ENCODE peak calls at places on chromosomes 16 and 17, in seven cellular contexts. One of them, this sample, is unnamed.

GRCh38 chr16:85556456-85557082 is 56.6 kb upstream of the GSE1 start:
- DNase-seq in stimulated activated CD8-positive, alpha-beta memory T cell treated with anti-CD3 and anti-CD28 coated beads, Interleukin-7, amount 100 ng/mL, for 4 hours: peak; percentile 59
- DNase-seq in AG09309: no peak
- DNase-seq in H54: peak; percentile 59
- DNase-seq in GM19239: peak; percentile 82
- DNase-seq in nucleus accumbens: no peak
- DNase-seq in globus pallidus: no peak
- DNase-seq in this sample: no peak

GRCh38 chr16:89721644-89722391 is 481 bp downstream of the ZNF276 start:
- DNase-seq in AG09309: no peak
- DNase-seq in GM19239: peak; percentile 56
- DNase-seq in nucleus accumbens: no peak
- DNase-seq in H54: no peak
- DNase-seq in globus pallidus: no peak
- DNase-seq in stimulated activated CD8-positive, alpha-beta memory T cell treated with anti-CD3 and anti-CD28 coated beads, Interleukin-7, amount 100 ng/mL, for 4 hours: peak; percentile 89
- DNase-seq in this sample: peak; percentile 38

GRCh38 chr16:88737298-88738166 is 31.2 kb downstream of the CTU2 start:
- DNase-seq in stimulated activated CD8-positive, alpha-beta memory T cell treated with anti-CD3 and anti-CD28 coated beads, Interleukin-7, amount 100 ng/mL, for 4 hours: peak; percentile 71
- DNase-seq in nucleus accumbens: no peak
- DNase-seq in AG09309: no peak
- DNase-seq in H54: peak; percentile 59
- DNase-seq in GM19239: peak; percentile 95
- DNase-seq in globus pallidus: no peak
- DNase-seq in this sample: peak; percentile 77

GRCh38 chr17:3827124-3827773 is 18.8 kb downstream of the NCBP3 start:
- DNase-seq in GM19239: no peak
- DNase-seq in globus pallidus: peak; percentile 81
- DNase-seq in H54: no peak
- DNase-seq in nucleus accumbens: no peak
- DNase-seq in stimulated activated CD8-positive, alpha-beta memory T cell treated with anti-CD3 and anti-CD28 coated beads, Interleukin-7, amount 100 ng/mL, for 4 hours: peak; percentile 36
- DNase-seq in AG09309: peak; percentile 41
- DNase-seq in this sample: peak; percentile 84

GRCh38 chr17:81309140-81309858 is 14.2 kb upstream of the SLC38A10 start:
- DNase-seq in AG09309: no peak
- DNase-seq in GM19239: peak; percentile 71
- DNase-seq in H54: peak; percentile 92
- DNase-seq in nucleus accumbens: no peak
- DNase-seq in stimulated activated CD8-positive, alpha-beta memory T cell treated with anti-CD3 and anti-CD28 coated beads, Interleukin-7, amount 100 ng/mL, for 4 hours: peak; percentile 17
- DNase-seq in globus pallidus: peak; percentile 66
- DNase-seq in this sample: peak; percentile 62

GRCh38 chr17:56319531-56319930 is 166.3 kb downstream of the ANKFN1 start:
- DNase-seq in stimulated activated CD8-positive, alpha-beta memory T cell treated with anti-CD3 and anti-CD28 coated beads, Interleukin-7, amount 100 ng/mL, for 4 hours: no peak
- DNase-seq in globus pallidus: peak; percentile 7
- DNase-seq in H54: peak; percentile 18
- DNase-seq in GM19239: peak; percentile 12
- DNase-seq in nucleus accumbens: no peak
- DNase-seq in AG09309: peak; percentile 28
- DNase-seq in this sample: peak; percentile 33

GRCh38 chr16:11105038-11105903 is 150.7 kb downstream of the SOCS1 start:
- DNase-seq in nucleus accumbens: no peak
- DNase-seq in GM19239: peak; percentile 54
- DNase-seq in AG09309: peak; percentile 86
- DNase-seq in globus pallidus: peak; percentile 6
- DNase-seq in H54: no peak
- DNase-seq in stimulated activated CD8-positive, alpha-beta memory T cell treated with anti-CD3 and anti-CD28 coated beads, Interleukin-7, amount 100 ng/mL, for 4 hours: peak; percentile 19
- DNase-seq in this sample: peak; percentile 30

GRCh38 chr16:2142942-2143868 is 5.2 kb upstream of the RAB26 start:
- DNase-seq in AG09309: no peak
- DNase-seq in nucleus accumbens: peak; percentile 73
- DNase-seq in H54: no peak
- DNase-seq in GM19239: no peak
- DNase-seq in globus pallidus: no peak
- DNase-seq in stimulated activated CD8-positive, alpha-beta memory T cell treated with anti-CD3 and anti-CD28 coated beads, Interleukin-7, amount 100 ng/mL, for 4 hours: no peak
- DNase-seq in this sample: peak; percentile 65

GRCh38 chr16:13429411-13429810 is 490.5 kb upstream of the ERCC4 start:
- DNase-seq in nucleus accumbens: no peak
- DNase-seq in stimulated activated CD8-positive, alpha-beta memory T cell treated with anti-CD3 and anti-CD28 coated beads, Interleukin-7, amount 100 ng/mL, for 4 hours: no peak
- DNase-seq in AG09309: no peak
- DNase-seq in globus pallidus: no peak
- DNase-seq in GM19239: no peak
- DNase-seq in H54: no peak
- DNase-seq in this sample: no peak

GRCh38 chr17:9132944-9133610 is 111.8 kb downstream of the NTN1 start:
- DNase-seq in globus pallidus: no peak
- DNase-seq in nucleus accumbens: no peak
- DNase-seq in H54: no peak
- DNase-seq in stimulated activated CD8-positive, alpha-beta memory T cell treated with anti-CD3 and anti-CD28 coated beads, Interleukin-7, amount 100 ng/mL, for 4 hours: no peak
- DNase-seq in AG09309: no peak
- DNase-seq in GM19239: no peak
- DNase-seq in this sample: no peak

GRCh38 chr16:79484237-79484636 is 116.3 kb downstream of the MAF start:
- DNase-seq in stimulated activated CD8-positive, alpha-beta memory T cell treated with anti-CD3 and anti-CD28 coated beads, Interleukin-7, amount 100 ng/mL, for 4 hours: no peak
- DNase-seq in nucleus accumbens: no peak
- DNase-seq in AG09309: no peak
- DNase-seq in H54: no peak
- DNase-seq in GM19239: no peak
- DNase-seq in globus pallidus: no peak
- DNase-seq in this sample: no peak

GRCh38 chr17:73592531-73592961 is 51.7 kb downstream of the SDK2 start:
- DNase-seq in stimulated activated CD8-positive, alpha-beta memory T cell treated with anti-CD3 and anti-CD28 coated beads, Interleukin-7, amount 100 ng/mL, for 4 hours: no peak
- DNase-seq in H54: no peak
- DNase-seq in globus pallidus: no peak
- DNase-seq in AG09309: no peak
- DNase-seq in GM19239: no peak
- DNase-seq in nucleus accumbens: no peak
- DNase-seq in this sample: no peak

GRCh38 chr16:77336637-77337036 is 98.2 kb downstream of the ADAMTS18 start:
- DNase-seq in GM19239: no peak
- DNase-seq in H54: no peak
- DNase-seq in AG09309: no peak
- DNase-seq in globus pallidus: no peak
- DNase-seq in nucleus accumbens: no peak
- DNase-seq in stimulated activated CD8-positive, alpha-beta memory T cell treated with anti-CD3 and anti-CD28 coated beads, Interleukin-7, amount 100 ng/mL, for 4 hours: no peak
- DNase-seq in this sample: no peak

GRCh38 chr17:75110307-75110937 is 653 bp downstream of the ARMC7 start:
- DNase-seq in nucleus accumbens: no peak
- DNase-seq in H54: no peak
- DNase-seq in AG09309: no peak
- DNase-seq in stimulated activated CD8-positive, alpha-beta memory T cell treated with anti-CD3 and anti-CD28 coated beads, Interleukin-7, amount 100 ng/mL, for 4 hours: no peak
- DNase-seq in GM19239: no peak
- DNase-seq in globus pallidus: no peak
- DNase-seq in this sample: no peak

GRCh38 chr16:23282508-23282907 is 19.6 kb upstream of the SCNN1B start:
- DNase-seq in nucleus accumbens: no peak
- DNase-seq in AG09309: no peak
- DNase-seq in stimulated activated CD8-positive, alpha-beta memory T cell treated with anti-CD3 and anti-CD28 coated beads, Interleukin-7, amount 100 ng/mL, for 4 hours: no peak
- DNase-seq in globus pallidus: no peak
- DNase-seq in H54: no peak
- DNase-seq in GM19239: no peak
- DNase-seq in this sample: no peak

GRCh38 chr17:47324224-47325020 is 667 bp downstream of the EFCAB13 start:
- DNase-seq in AG09309: no peak
- DNase-seq in GM19239: no peak
- DNase-seq in globus pallidus: peak; percentile 23
- DNase-seq in stimulated activated CD8-positive, alpha-beta memory T cell treated with anti-CD3 and anti-CD28 coated beads, Interleukin-7, amount 100 ng/mL, for 4 hours: peak; percentile 7
- DNase-seq in nucleus accumbens: no peak
- DNase-seq in H54: no peak
- DNase-seq in this sample: peak; percentile 34

GRCh38 chr16:88448461-88449266 is 4.4 kb upstream of the ZFPM1 start:
- DNase-seq in stimulated activated CD8-positive, alpha-beta memory T cell treated with anti-CD3 and anti-CD28 coated beads, Interleukin-7, amount 100 ng/mL, for 4 hours: no peak
- DNase-seq in globus pallidus: no peak
- DNase-seq in GM19239: no peak
- DNase-seq in nucleus accumbens: no peak
- DNase-seq in H54: no peak
- DNase-seq in AG09309: no peak
- DNase-seq in this sample: no peak

GRCh38 chr16:2768403-2769089 is 8.5 kb downstream of the ELOB start:
- DNase-seq in GM19239: no peak
- DNase-seq in nucleus accumbens: no peak
- DNase-seq in stimulated activated CD8-positive, alpha-beta memory T cell treated with anti-CD3 and anti-CD28 coated beads, Interleukin-7, amount 100 ng/mL, for 4 hours: no peak
- DNase-seq in globus pallidus: no peak
- DNase-seq in AG09309: no peak
- DNase-seq in H54: no peak
- DNase-seq in this sample: no peak

GRCh38 chr17:3963214-3964201 is 729 bp downstream of the ATP2A3 start:
- DNase-seq in AG09309: no peak
- DNase-seq in nucleus accumbens: no peak
- DNase-seq in H54: no peak
- DNase-seq in GM19239: peak; percentile 64
- DNase-seq in stimulated activated CD8-positive, alpha-beta memory T cell treated with anti-CD3 and anti-CD28 coated beads, Interleukin-7, amount 100 ng/mL, for 4 hours: peak; percentile 57
- DNase-seq in globus pallidus: no peak
- DNase-seq in this sample: no peak

GRCh38 chr16:89658221-89658879 is 714 bp downstream of the SPATA33 start:
- DNase-seq in H54: no peak
- DNase-seq in globus pallidus: no peak
- DNase-seq in nucleus accumbens: no peak
- DNase-seq in stimulated activated CD8-positive, alpha-beta memory T cell treated with anti-CD3 and anti-CD28 coated beads, Interleukin-7, amount 100 ng/mL, for 4 hours: no peak
- DNase-seq in GM19239: no peak
- DNase-seq in AG09309: no peak
- DNase-seq in this sample: no peak

GRCh38 chr16:26301516-26301915 is 609.8 kb downstream of the HS3ST4 start:
- DNase-seq in stimulated activated CD8-positive, alpha-beta memory T cell treated with anti-CD3 and anti-CD28 coated beads, Interleukin-7, amount 100 ng/mL, for 4 hours: no peak
- DNase-seq in nucleus accumbens: no peak
- DNase-seq in AG09309: no peak
- DNase-seq in globus pallidus: no peak
- DNase-seq in GM19239: no peak
- DNase-seq in H54: no peak
- DNase-seq in this sample: no peak

GRCh38 chr17:4518901-4519300 is 20.2 kb downstream of the SPNS2 start:
- DNase-seq in nucleus accumbens: no peak
- DNase-seq in GM19239: no peak
- DNase-seq in H54: no peak
- DNase-seq in globus pallidus: no peak
- DNase-seq in stimulated activated CD8-positive, alpha-beta memory T cell treated with anti-CD3 and anti-CD28 coated beads, Interleukin-7, amount 100 ng/mL, for 4 hours: no peak
- DNase-seq in AG09309: no peak
- DNase-seq in this sample: no peak

GRCh38 chr16:2857451-2858244 is at the start of gene PRSS22:
- DNase-seq in stimulated activated CD8-positive, alpha-beta memory T cell treated with anti-CD3 and anti-CD28 coated beads, Interleukin-7, amount 100 ng/mL, for 4 hours: no peak
- DNase-seq in GM19239: no peak
- DNase-seq in nucleus accumbens: no peak
- DNase-seq in H54: no peak
- DNase-seq in globus pallidus: no peak
- DNase-seq in AG09309: no peak
- DNase-seq in this sample: no peak

GRCh38 chr16:82761858-82762257 is 135.1 kb downstream of the CDH13 start:
- DNase-seq in nucleus accumbens: no peak
- DNase-seq in stimulated activated CD8-positive, alpha-beta memory T cell treated with anti-CD3 and anti-CD28 coated beads, Interleukin-7, amount 100 ng/mL, for 4 hours: no peak
- DNase-seq in globus pallidus: no peak
- DNase-seq in GM19239: no peak
- DNase-seq in AG09309: no peak
- DNase-seq in H54: no peak
- DNase-seq in this sample: peak; percentile 50

GRCh38 chr16:67645397-67646121 is 615 bp downstream of the CARMIL2 start:
- DNase-seq in H54: peak; percentile 18
- DNase-seq in nucleus accumbens: no peak
- DNase-seq in stimulated activated CD8-positive, alpha-beta memory T cell treated with anti-CD3 and anti-CD28 coated beads, Interleukin-7, amount 100 ng/mL, for 4 hours: no peak
- DNase-seq in AG09309: no peak
- DNase-seq in globus pallidus: no peak
- DNase-seq in GM19239: peak; percentile 27
- DNase-seq in this sample: peak; percentile 0

GRCh38 chr17:76345377-76345945 is 8.3 kb downstream of the PRPSAP1 start:
- DNase-seq in nucleus accumbens: no peak
- DNase-seq in globus pallidus: no peak
- DNase-seq in AG09309: no peak
- DNase-seq in GM19239: no peak
- DNase-seq in H54: no peak
- DNase-seq in stimulated activated CD8-positive, alpha-beta memory T cell treated with anti-CD3 and anti-CD28 coated beads, Interleukin-7, amount 100 ng/mL, for 4 hours: no peak
- DNase-seq in this sample: no peak

GRCh38 chr16:87145181-87146176 is 171.7 kb downstream of the C16orf95 start:
- DNase-seq in AG09309: peak; percentile 33
- DNase-seq in GM19239: no peak
- DNase-seq in stimulated activated CD8-positive, alpha-beta memory T cell treated with anti-CD3 and anti-CD28 coated beads, Interleukin-7, amount 100 ng/mL, for 4 hours: no peak
- DNase-seq in globus pallidus: no peak
- DNase-seq in nucleus accumbens: no peak
- DNase-seq in H54: peak; percentile 84
- DNase-seq in this sample: no peak

GRCh38 chr17:62093188-62094155 is 28.4 kb upstream of the MED13 start:
- DNase-seq in stimulated activated CD8-positive, alpha-beta memory T cell treated with anti-CD3 and anti-CD28 coated beads, Interleukin-7, amount 100 ng/mL, for 4 hours: no peak
- DNase-seq in globus pallidus: no peak
- DNase-seq in H54: peak; percentile 86
- DNase-seq in AG09309: peak; percentile 72
- DNase-seq in GM19239: peak; percentile 33
- DNase-seq in nucleus accumbens: no peak
- DNase-seq in this sample: peak; percentile 28

GRCh38 chr17:76696763-76697701 is 13.7 kb downstream of the MXRA7 start:
- DNase-seq in nucleus accumbens: no peak
- DNase-seq in H54: no peak
- DNase-seq in globus pallidus: no peak
- DNase-seq in stimulated activated CD8-positive, alpha-beta memory T cell treated with anti-CD3 and anti-CD28 coated beads, Interleukin-7, amount 100 ng/mL, for 4 hours: no peak
- DNase-seq in AG09309: no peak
- DNase-seq in GM19239: peak; percentile 72
- DNase-seq in this sample: no peak